ENCODE peak calls at places on chromosomes 16 and 17, in seven cellular contexts. N, W, H, T, F, Z and X are unnamed samples.

GRCh38 chr17:10243905-10244844 is 45.8 kb upstream of the GAS7 start:
- DNase-seq in N (no peak), W (peak; percentile 35), H (no peak), T (no peak), F (no peak), Z (no peak), X (peak; percentile 89)

GRCh38 chr17:81865733-81866439 is 5.3 kb downstream of the ARHGDIA start:
- DNase-seq in N (no peak), W (no peak), H (peak; percentile 97), T (no peak), F (no peak), Z (no peak), X (peak; percentile 72)

GRCh38 chr16:19912445-19913305 is 28.0 kb upstream of the GPRC5B start:
- DNase-seq in N (no peak), W (peak; percentile 64), H (no peak), T (no peak), F (no peak), Z (peak; percentile 39), X (peak; percentile 83)

GRCh38 chr16:47887496-47887895 is 268.3 kb downstream of the ABCC12 start:
- DNase-seq in N (no peak), W (peak; percentile 33), H (no peak), T (no peak), F (no peak), Z (peak; percentile 5), X (no peak)

GRCh38 chr16:25035494-25036405 is 20.6 kb upstream of the ARHGAP17 start:
- DNase-seq in N (no peak), W (peak; percentile 47), H (no peak), T (no peak), F (no peak), Z (no peak), X (no peak)

GRCh38 chr17:30263552-30264333 is 28.0 kb downstream of the BLMH start:
- DNase-seq in N (no peak), W (peak; percentile 57), H (peak; percentile 39), T (no peak), F (no peak), Z (no peak), X (peak; percentile 12)

GRCh38 chr16:25224731-25225319 is 8.1 kb downstream of the AQP8 start:
- DNase-seq in N (no peak), W (no peak), H (no peak), T (no peak), F (no peak), Z (no peak), X (no peak)

GRCh38 chr16:85699628-85700027 is 10.9 kb upstream of the GINS2 start:
- DNase-seq in N (no peak), W (peak; percentile 75), H (no peak), T (no peak), F (no peak), Z (peak; percentile 31), X (peak; percentile 24)

GRCh38 chr16:19831678-19832077 is 53.0 kb downstream of the GPRC5B start:
- DNase-seq in N (no peak), W (peak; percentile 89), H (no peak), T (no peak), F (no peak), Z (peak; percentile 58), X (peak; percentile 81)

GRCh38 chr16:85225291-85225690 is 113.0 kb upstream of the CIBAR2 start:
- DNase-seq in N (no peak), W (no peak), H (no peak), T (no peak), F (no peak), Z (no peak), X (no peak)

GRCh38 chr17:56806949-56807348 is 26.8 kb downstream of the C17orf67 start:
- DNase-seq in N (no peak), W (no peak), H (no peak), T (no peak), F (no peak), Z (no peak), X (no peak)

GRCh38 chr17:6084226-6085161 is 14.3 kb downstream of the WSCD1 start:
- DNase-seq in N (no peak), W (no peak), H (no peak), T (no peak), F (no peak), Z (peak; percentile 39), X (no peak)

GRCh38 chr16:83974475-83974874 is 6.4 kb downstream of the NECAB2 start:
- DNase-seq in N (no peak), W (no peak), H (no peak), T (no peak), F (no peak), Z (no peak), X (no peak)

GRCh38 chr16:82425661-82426060 is 201.1 kb upstream of the CDH13 start:
- DNase-seq in N (no peak), W (no peak), H (no peak), T (no peak), F (no peak), Z (no peak), X (peak; percentile 0)

GRCh38 chr17:66283971-66284370 is 18.4 kb upstream of the PRKCA start:
- DNase-seq in N (no peak), W (peak; percentile 34), H (no peak), T (no peak), F (no peak), Z (no peak), X (no peak)